ENCODE peak calls at places on chromosome 5, in five cellular contexts. P is lung, V is AG04449, X is WERI-Rb-1, Y is neural progenitor cell. O is an unnamed sample.

GRCh38 chr5:82163459-82164108 is 114.6 kb downstream of the RPS23 start:
- DNase-seq in P (no peak), V (no peak), X (no peak), Y (no peak), O (no peak)

GRCh38 chr5:68932830-68933434 is 160.9 kb upstream of the SLC30A5 start:
- DNase-seq in P (no peak), V (no peak), X (peak; percentile 37), Y (peak; percentile 49), O (no peak)

GRCh38 chr5:113090336-113091106 is 113.9 kb downstream of the DCP2 start:
- DNase-seq in P (no peak), V (no peak), X (no peak), Y (no peak), O (no peak)

GRCh38 chr5:163916856-163917255 is 411.4 kb downstream of the MAT2B start:
- DNase-seq in P (no peak), V (no peak), X (no peak), Y (no peak), O (no peak)

GRCh38 chr5:103624748-103625147 is 62.2 kb upstream of the NUDT12 start:
- DNase-seq in P (no peak), V (no peak), X (no peak), Y (no peak), O (peak; percentile 4)

GRCh38 chr5:139676951-139677367 is 28.8 kb downstream of the CXXC5 start:
- DNase-seq in P (no peak), V (no peak), X (no peak), Y (peak; percentile 84), O (no peak)

GRCh38 chr5:22504411-22504810 is 348.7 kb downstream of the CDH12 start:
- DNase-seq in P (no peak), V (no peak), X (peak; percentile 66), Y (no peak), O (no peak)

GRCh38 chr5:50666261-50667078 is at the start of gene PARP8:
- DNase-seq in P (peak; percentile 49), V (no peak), X (peak; percentile 17), Y (peak; percentile 86), O (no peak)

GRCh38 chr5:171596391-171596878 is 177.0 kb downstream of the FGF18 start:
- DNase-seq in P (peak; percentile 82), V (no peak), X (no peak), Y (no peak), O (peak; percentile 89)

GRCh38 chr5:3010953-3011763 is 259.7 kb upstream of the IRX2 start:
- DNase-seq in P (no peak), V (no peak), X (no peak), Y (no peak), O (no peak)

GRCh38 chr5:103218164-103218563 is 40.4 kb upstream of the MACIR start:
- DNase-seq in P (no peak), V (peak; percentile 69), X (no peak), Y (no peak), O (peak; percentile 49)

GRCh38 chr5:59390074-59390659 is 503.4 kb downstream of the PDE4D start:
- DNase-seq in P (no peak), V (no peak), X (no peak), Y (peak; percentile 53), O (peak; percentile 27)

GRCh38 chr5:146540421-146540820 is 24.4 kb upstream of the GPR151 start:
- DNase-seq in P (no peak), V (no peak), X (no peak), Y (no peak), O (no peak)

GRCh38 chr5:135162661-135163265 is 128.7 kb upstream of the PITX1 start:
- DNase-seq in P (no peak), V (no peak), X (peak; percentile 53), Y (no peak), O (no peak)

GRCh38 chr5:180289433-180289832 is 2.5 kb downstream of the MAPK9 start:
- DNase-seq in P (no peak), V (no peak), X (no peak), Y (no peak), O (no peak)

GRCh38 chr5:132271251-132272246 is 14.1 kb downstream of the PDLIM4 start:
- DNase-seq in P (no peak), V (no peak), X (no peak), Y (no peak), O (no peak)

GRCh38 chr5:155150012-155150411 is 136.5 kb downstream of the KIF4B start:
- DNase-seq in P (no peak), V (no peak), X (no peak), Y (peak; percentile 5), O (no peak)

GRCh38 chr5:179195561-179196419 is 135.6 kb downstream of the ZNF354C start:
- DNase-seq in P (no peak), V (no peak), X (no peak), Y (no peak), O (no peak)

GRCh38 chr5:78647838-78648358 is 674 bp downstream of the LHFPL2 start:
- DNase-seq in P (peak; percentile 49), V (no peak), X (peak; percentile 53), Y (peak; percentile 78), O (no peak)

GRCh38 chr5:10352404-10353240 is 873 bp upstream of the MARCHF6 start:
- DNase-seq in P (no peak), V (no peak), X (no peak), Y (peak; percentile 75), O (no peak)

GRCh38 chr5:39005566-39006232 is 68.5 kb downstream of the RICTOR start:
- DNase-seq in P (no peak), V (no peak), X (peak; percentile 41), Y (no peak), O (no peak)

GRCh38 chr5:33316773-33317172 is 124.0 kb upstream of the TARS1 start:
- DNase-seq in P (no peak), V (no peak), X (no peak), Y (no peak), O (no peak)

GRCh38 chr5:107217721-107218130 is 453.0 kb downstream of the EFNA5 start:
- DNase-seq in P (peak; percentile 72), V (no peak), X (no peak), Y (no peak), O (no peak)

DNA sequence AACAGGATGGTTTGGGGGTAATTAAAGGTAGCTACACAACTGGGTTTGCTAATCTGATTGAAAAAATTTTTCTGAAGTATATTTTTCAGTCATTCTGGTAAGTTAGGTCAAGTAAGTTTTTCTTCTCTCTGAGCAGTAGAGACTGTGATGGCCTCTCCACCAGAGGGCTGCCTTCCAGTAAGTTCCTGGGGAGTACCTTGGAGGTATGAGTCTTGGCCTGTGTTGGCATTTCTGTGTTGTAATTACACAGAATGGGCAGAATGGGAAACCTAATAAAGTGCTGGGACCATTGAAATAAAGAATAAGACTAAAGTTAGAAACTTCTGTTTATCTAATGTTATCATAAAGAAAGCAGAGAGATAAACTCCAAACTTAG is 430.8 kb downstream of the ARHGEF28 start:
- DNase-seq in P (no peak), V (no peak), X (peak; percentile 26), Y (no peak), O (no peak)
- TF ChIP-seq CTCF in P (no peak), V (peak; percentile 47), X (peak; percentile 27), Y (peak; percentile 24), O (peak; percentile 64)

DNA sequence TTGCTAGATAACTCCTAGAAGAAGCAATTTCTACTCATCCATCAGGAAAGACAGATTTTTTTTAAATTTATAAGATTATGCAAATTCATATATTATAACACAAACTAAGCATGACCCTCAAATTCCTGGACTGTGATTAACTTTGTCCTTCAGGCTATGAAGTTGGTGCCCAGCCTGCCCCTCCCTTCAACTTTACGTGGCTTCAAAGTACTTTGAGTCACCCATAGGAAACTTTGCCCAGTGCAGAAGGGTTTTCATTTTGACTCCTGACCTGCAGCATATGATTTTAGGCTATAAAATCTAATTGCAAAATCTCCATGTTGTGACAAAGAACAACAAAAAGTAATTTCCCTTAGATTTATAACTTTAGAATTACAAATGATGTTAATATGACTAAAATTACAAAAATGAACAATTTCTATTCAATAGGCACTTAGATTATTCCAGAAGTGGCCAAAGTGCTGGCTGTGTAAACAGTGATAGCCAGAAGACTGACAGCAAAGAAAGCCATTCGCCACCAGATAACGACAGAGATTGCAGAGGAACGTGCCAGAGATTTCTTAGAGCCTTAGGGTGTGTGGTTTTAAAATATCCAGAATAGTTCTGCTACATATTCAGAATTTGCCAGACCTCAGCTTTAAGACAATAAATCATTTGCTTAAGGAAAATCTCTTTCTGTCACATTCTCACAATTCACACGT is 197.4 kb downstream of the SEMA5A start:
- DNase-seq in P (peak; percentile 39), V (peak; percentile 82), X (no peak), Y (no peak), O (peak; percentile 78)
- H3K4me3 ChIP-seq in P (no peak overlapping the region), V (no peak overlapping the region), X (no peak overlapping the region), Y (no peak overlapping the region), O (no peak overlapping the region)

GRCh38 chr5:36214434-36214833 is 27.3 kb downstream of the NADK2 start:
- DNase-seq in P (no peak), V (no peak), X (no peak), Y (no peak), O (no peak)
- TF ChIP-seq CTCF in P (no peak), V (no peak), X (no peak), Y (peak; percentile 24), O (no peak)

GRCh38 chr5:55509768-55510522 is 24.8 kb downstream of the PLPP1 start:
- DNase-seq in P (no peak), V (no peak), X (no peak), Y (no peak), O (no peak)
- H3K4me3 ChIP-seq in P (no peak overlapping the region), V (no peak overlapping the region), X (no peak overlapping the region), Y (no peak overlapping the region), O (no peak overlapping the region)

GRCh38 chr5:152642406-152642805 is 237.3 kb upstream of the NMUR2 start:
- DNase-seq in P (no peak), V (no peak), X (no peak), Y (no peak), O (no peak)

GRCh38 chr5:152644316-152644715 is 239.2 kb upstream of the NMUR2 start:
- DNase-seq in P (no peak), V (no peak), X (no peak), Y (no peak), O (no peak)

GRCh38 chr5:152642880-152643279 is 237.8 kb upstream of the NMUR2 start:
- DNase-seq in P (no peak), V (no peak), X (no peak), Y (no peak), O (no peak)

GRCh38 chr5:152634596-152634995 is 229.5 kb upstream of the NMUR2 start:
- DNase-seq in P (no peak), V (no peak), X (peak; percentile 45), Y (peak; percentile 92), O (no peak)

DNA sequence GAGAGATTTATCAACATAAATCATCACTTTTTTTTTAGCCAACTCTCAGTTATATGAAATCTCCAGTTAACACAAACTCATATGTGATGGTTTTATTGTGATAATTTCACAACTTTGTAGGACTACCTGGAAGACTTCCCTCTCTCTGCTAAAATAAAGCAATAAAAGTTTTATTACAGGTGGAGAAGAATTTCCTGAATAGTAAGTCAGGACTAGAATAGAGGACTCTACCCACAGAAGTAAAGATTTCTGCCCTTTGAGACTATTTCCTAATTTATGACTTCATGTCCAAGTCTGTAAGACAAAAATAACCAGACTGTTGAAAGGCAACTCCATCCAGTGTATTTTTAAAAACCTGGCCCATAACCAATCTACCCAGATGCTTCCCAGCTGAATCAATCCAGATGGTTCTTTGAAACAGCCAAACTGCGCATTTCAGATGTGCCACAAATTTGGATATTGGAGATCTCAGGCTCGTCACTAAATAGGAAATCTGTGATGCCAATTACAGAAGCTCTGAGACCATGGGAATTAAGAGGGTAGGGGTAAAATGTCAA is 234.0 kb upstream of the NMUR2 start:
- DNase-seq in P (no peak), V (no peak), X (no peak), Y (no peak), O (no peak)
- TF ChIP-seq CTCF in P (no peak), V (no peak), X (no peak), Y (no peak), O (no peak)

GRCh38 chr5:35924950-35925722 is 13.3 kb downstream of the CAPSL start:
- DNase-seq in P (peak; percentile 40), V (no peak), X (peak; percentile 61), Y (peak; percentile 81), O (no peak)
- H3K4me3 ChIP-seq in P (no peak overlapping the region), V (peak overlapping the region; percentile 39), X (no peak overlapping the region), Y (no peak overlapping the region), O (no peak overlapping the region)

GRCh38 chr5:142601432-142601831 is 84.5 kb downstream of the FGF1 start:
- DNase-seq in P (no peak), V (no peak), X (peak; percentile 31), Y (peak; percentile 40), O (no peak)
- TF ChIP-seq CTCF in P (no peak), V (no peak), X (peak; percentile 39), Y (peak; percentile 40), O (peak; percentile 2)

O was measured in astrocyte of the cerebellum.